ENCODE peak calls at places on chromosomes 1 and 21, in eight cellular contexts. X is stimulated activated CD4-positive, alpha-beta T cell treated with anti-CD3 and anti-CD28 coated beads, Interleukin-2, amount 100 ng/mL, for 24 hours; O is left ventricle myocardium superior; Y is left colon; D is NCI-H146; F is GM12878; I is GM06990; N is AG08396. L is an unnamed sample.

GRCh38 chr1:89518116-89518780 is 6.4 kb upstream of the LRRC8B start:
- DNase-seq in X (no peak), O (no peak), Y (no peak), D (no peak), F (no peak), I (no peak), N (peak), L (no peak)

GRCh38 chr1:180225403-180225802 is 4.7 kb upstream of the LHX4 start:
- DNase-seq in X (no peak), O (no peak), Y (peak), D (no peak), F (no peak), I (no peak), N (no peak), L (no peak)

GRCh38 chr1:47424336-47424982 is 8.4 kb downstream of the FOXE3 start:
- DNase-seq in X (no peak), O (no peak), Y (no peak), D (peak), F (no peak), I (no peak), N (peak), L (peak)

GRCh38 chr1:62707746-62708123 is 19.5 kb upstream of the DOCK7 start:
- DNase-seq in X (no peak), O (no peak), Y (no peak), D (no peak), F (no peak), I (no peak), N (no peak), L (no peak)

GRCh38 chr1:99397029-99397428 is 132.7 kb downstream of the PLPPR4 start:
- DNase-seq in X (no peak), O (no peak), Y (no peak), D (no peak), F (no peak), I (no peak), N (no peak), L (no peak)

GRCh38 chr1:93963585-93963984 is 54.4 kb upstream of the GCLM start:
- DNase-seq in X (no peak), O (no peak), Y (no peak), D (no peak), F (no peak), I (no peak), N (no peak), L (no peak)

GRCh38 chr21:44695641-44696040 is 1.3 kb upstream of the KRTAP10-12 start:
- DNase-seq in X (peak), O (no peak), Y (no peak), D (no peak), F (no peak), I (no peak), N (no peak), L (no peak)

GRCh38 chr1:218943371-218943770 is 230.3 kb upstream of the LYPLAL1 start:
- DNase-seq in X (no peak), O (no peak), Y (no peak), D (no peak), F (no peak), I (no peak), N (no peak), L (no peak)

GRCh38 chr21:35370671-35371070 is 321.6 kb upstream of the RUNX1 start:
- DNase-seq in X (no peak), O (no peak), Y (no peak), D (no peak), F (no peak), I (no peak), N (no peak), L (no peak)

GRCh38 chr1:117363591-117364048 is 3.6 kb upstream of the MAN1A2 start:
- DNase-seq in X (no peak), O (no peak), Y (no peak), D (no peak), F (peak), I (no peak), N (no peak), L (no peak)